ENCODE peak calls at places on chromosomes 7 and 10, in seven cellular contexts. One of them, this sample, is unnamed.

GRCh38 chr10:29947701-29948060 is 111.7 kb downstream of the JCAD start:
- DNase-seq in hepatocyte: no peak
- DNase-seq in epithelial cell of esophagus: peak; percentile 49
- DNase-seq in foreskin fibroblast: no peak
- DNase-seq in spleen: no peak
- DNase-seq in astrocyte of the cerebellum: no peak
- DNase-seq in gastrocnemius medialis: peak; percentile 86
- DNase-seq in this sample: no peak

GRCh38 chr10:132169031-132169765 is 17.6 kb upstream of the DPYSL4 start:
- DNase-seq in epithelial cell of esophagus: no peak
- DNase-seq in spleen: peak; percentile 68
- DNase-seq in gastrocnemius medialis: no peak
- DNase-seq in hepatocyte: no peak
- DNase-seq in foreskin fibroblast: no peak
- DNase-seq in astrocyte of the cerebellum: no peak
- DNase-seq in this sample: no peak

GRCh38 chr7:30616318-30616717 is 21.6 kb downstream of the GARS1 start:
- DNase-seq in hepatocyte: no peak
- DNase-seq in spleen: no peak
- DNase-seq in epithelial cell of esophagus: no peak
- DNase-seq in gastrocnemius medialis: no peak
- DNase-seq in foreskin fibroblast: no peak
- DNase-seq in astrocyte of the cerebellum: no peak
- DNase-seq in this sample: no peak

GRCh38 chr7:129569326-129569725 is 42.2 kb upstream of the NRF1 start:
- DNase-seq in astrocyte of the cerebellum: no peak
- DNase-seq in gastrocnemius medialis: no peak
- DNase-seq in epithelial cell of esophagus: no peak
- DNase-seq in foreskin fibroblast: no peak
- DNase-seq in spleen: no peak
- DNase-seq in hepatocyte: no peak
- DNase-seq in this sample: no peak

GRCh38 chr7:132950685-132951084 is 131.2 kb downstream of the CHCHD3 start:
- DNase-seq in epithelial cell of esophagus: no peak
- DNase-seq in hepatocyte: no peak
- DNase-seq in spleen: no peak
- DNase-seq in gastrocnemius medialis: no peak
- DNase-seq in astrocyte of the cerebellum: no peak
- DNase-seq in foreskin fibroblast: no peak
- DNase-seq in this sample: no peak

GRCh38 chr10:1195828-1196227 is 139.6 kb downstream of the WDR37 start:
- DNase-seq in gastrocnemius medialis: no peak
- DNase-seq in astrocyte of the cerebellum: no peak
- DNase-seq in epithelial cell of esophagus: no peak
- DNase-seq in hepatocyte: no peak
- DNase-seq in spleen: peak; percentile 43
- DNase-seq in foreskin fibroblast: no peak
- DNase-seq in this sample: no peak

GRCh38 chr7:100823140-100823525 is 4.2 kb downstream of the EPHB4 start:
- DNase-seq in astrocyte of the cerebellum: no peak
- DNase-seq in spleen: no peak
- DNase-seq in epithelial cell of esophagus: no peak
- DNase-seq in hepatocyte: no peak
- DNase-seq in foreskin fibroblast: no peak
- DNase-seq in gastrocnemius medialis: no peak
- DNase-seq in this sample: no peak

GRCh38 chr7:45661302-45661995 is 87.3 kb downstream of the ADCY1 start:
- DNase-seq in spleen: no peak
- DNase-seq in hepatocyte: no peak
- DNase-seq in gastrocnemius medialis: no peak
- DNase-seq in epithelial cell of esophagus: no peak
- DNase-seq in foreskin fibroblast: no peak
- DNase-seq in astrocyte of the cerebellum: no peak
- DNase-seq in this sample: no peak

GRCh38 chr7:12949060-12950045 is 261.9 kb downstream of the ARL4A start:
- DNase-seq in astrocyte of the cerebellum: no peak
- DNase-seq in foreskin fibroblast: peak; percentile 33
- DNase-seq in gastrocnemius medialis: no peak
- DNase-seq in hepatocyte: no peak
- DNase-seq in spleen: no peak
- DNase-seq in epithelial cell of esophagus: peak; percentile 28
- DNase-seq in this sample: peak; percentile 66

GRCh38 chr7:11587048-11587447 is 244.9 kb downstream of the THSD7A start:
- DNase-seq in gastrocnemius medialis: no peak
- DNase-seq in spleen: no peak
- DNase-seq in epithelial cell of esophagus: no peak
- DNase-seq in hepatocyte: no peak
- DNase-seq in foreskin fibroblast: no peak
- DNase-seq in astrocyte of the cerebellum: no peak
- DNase-seq in this sample: no peak

GRCh38 chr7:18993933-18994668 is 123.3 kb downstream of the TWIST1 start:
- DNase-seq in foreskin fibroblast: no peak
- DNase-seq in hepatocyte: no peak
- DNase-seq in astrocyte of the cerebellum: no peak
- DNase-seq in spleen: no peak
- DNase-seq in epithelial cell of esophagus: no peak
- DNase-seq in gastrocnemius medialis: no peak
- DNase-seq in this sample: no peak

GRCh38 chr10:100186253-100186780 is 488 bp upstream of the ERLIN1 start:
- DNase-seq in hepatocyte: peak; percentile 45
- DNase-seq in gastrocnemius medialis: peak; percentile 25
- DNase-seq in astrocyte of the cerebellum: peak; percentile 19
- DNase-seq in foreskin fibroblast: peak; percentile 73
- DNase-seq in epithelial cell of esophagus: peak; percentile 49
- DNase-seq in spleen: no peak
- DNase-seq in this sample: no peak

GRCh38 chr7:115850774-115851173 is 179.8 kb downstream of the TFEC start:
- DNase-seq in epithelial cell of esophagus: no peak
- DNase-seq in spleen: no peak
- DNase-seq in gastrocnemius medialis: no peak
- DNase-seq in astrocyte of the cerebellum: no peak
- DNase-seq in foreskin fibroblast: no peak
- DNase-seq in hepatocyte: no peak
- DNase-seq in this sample: no peak

GRCh38 chr10:58641095-58641531 is 128.4 kb downstream of the BICC1 start:
- DNase-seq in epithelial cell of esophagus: peak; percentile 68
- DNase-seq in astrocyte of the cerebellum: peak; percentile 96
- DNase-seq in foreskin fibroblast: peak; percentile 96
- DNase-seq in hepatocyte: peak; percentile 60
- DNase-seq in spleen: no peak
- DNase-seq in gastrocnemius medialis: no peak
- DNase-seq in this sample: peak; percentile 97

GRCh38 chr7:137978464-137979237 is 23.2 kb downstream of the CREB3L2 start:
- DNase-seq in astrocyte of the cerebellum: peak; percentile 82
- DNase-seq in spleen: no peak
- DNase-seq in hepatocyte: no peak
- DNase-seq in epithelial cell of esophagus: peak; percentile 70
- DNase-seq in foreskin fibroblast: peak; percentile 98
- DNase-seq in gastrocnemius medialis: peak; percentile 75
- DNase-seq in this sample: peak; percentile 97

GRCh38 chr7:75642810-75643486 is 95.8 kb downstream of the HIP1 start:
- DNase-seq in spleen: no peak
- DNase-seq in gastrocnemius medialis: no peak
- DNase-seq in hepatocyte: peak; percentile 75
- DNase-seq in epithelial cell of esophagus: peak; percentile 80
- DNase-seq in foreskin fibroblast: peak; percentile 76
- DNase-seq in astrocyte of the cerebellum: peak; percentile 29
- DNase-seq in this sample: peak; percentile 55

GRCh38 chr7:7867835-7868234 is 100.8 kb upstream of the GLCCI1 start:
- DNase-seq in astrocyte of the cerebellum: no peak
- DNase-seq in spleen: no peak
- DNase-seq in epithelial cell of esophagus: no peak
- DNase-seq in foreskin fibroblast: no peak
- DNase-seq in gastrocnemius medialis: no peak
- DNase-seq in hepatocyte: no peak
- DNase-seq in this sample: no peak

GRCh38 chr10:75544923-75545322 is 113.5 kb downstream of the LRMDA start:
- DNase-seq in epithelial cell of esophagus: no peak
- DNase-seq in gastrocnemius medialis: no peak
- DNase-seq in spleen: no peak
- DNase-seq in hepatocyte: no peak
- DNase-seq in astrocyte of the cerebellum: peak; percentile 32
- DNase-seq in foreskin fibroblast: no peak
- DNase-seq in this sample: no peak

GRCh38 chr10:73647211-73647874 is 6.1 kb upstream of the MYOZ1 start:
- DNase-seq in epithelial cell of esophagus: peak; percentile 26
- DNase-seq in foreskin fibroblast: peak; percentile 65
- DNase-seq in astrocyte of the cerebellum: no peak
- DNase-seq in spleen: peak; percentile 80
- DNase-seq in hepatocyte: peak; percentile 77
- DNase-seq in gastrocnemius medialis: no peak
- DNase-seq in this sample: peak; percentile 42

GRCh38 chr7:121530251-121531174 is 134.4 kb upstream of the FAM3C start:
- DNase-seq in foreskin fibroblast: peak; percentile 78
- DNase-seq in epithelial cell of esophagus: peak; percentile 96
- DNase-seq in astrocyte of the cerebellum: peak; percentile 98
- DNase-seq in hepatocyte: peak; percentile 37
- DNase-seq in gastrocnemius medialis: peak; percentile 33
- DNase-seq in spleen: no peak
- DNase-seq in this sample: peak; percentile 99

GRCh38 chr10:96720422-96721206 is at the start of gene PIK3AP1:
- DNase-seq in spleen: peak; percentile 98
- DNase-seq in hepatocyte: peak; percentile 57
- DNase-seq in epithelial cell of esophagus: no peak
- DNase-seq in astrocyte of the cerebellum: no peak
- DNase-seq in foreskin fibroblast: peak; percentile 23
- DNase-seq in gastrocnemius medialis: peak; percentile 25
- DNase-seq in this sample: no peak

GRCh38 chr10:96719205-96719604 is 1.1 kb downstream of the PIK3AP1 start:
- DNase-seq in hepatocyte: peak; percentile 24
- DNase-seq in spleen: no peak
- DNase-seq in gastrocnemius medialis: no peak
- DNase-seq in epithelial cell of esophagus: no peak
- DNase-seq in foreskin fibroblast: no peak
- DNase-seq in astrocyte of the cerebellum: no peak
- DNase-seq in this sample: no peak

GRCh38 chr10:96718304-96718990 is 1.9 kb downstream of the PIK3AP1 start:
- DNase-seq in foreskin fibroblast: no peak
- DNase-seq in epithelial cell of esophagus: no peak
- DNase-seq in hepatocyte: no peak
- DNase-seq in gastrocnemius medialis: no peak
- DNase-seq in astrocyte of the cerebellum: no peak
- DNase-seq in spleen: no peak
- DNase-seq in this sample: no peak

GRCh38 chr10:96721207-96721572 is 876 bp upstream of the PIK3AP1 start:
- DNase-seq in epithelial cell of esophagus: no peak
- DNase-seq in gastrocnemius medialis: no peak
- DNase-seq in hepatocyte: no peak
- DNase-seq in spleen: no peak
- DNase-seq in astrocyte of the cerebellum: no peak
- DNase-seq in foreskin fibroblast: no peak
- DNase-seq in this sample: no peak

DNA sequence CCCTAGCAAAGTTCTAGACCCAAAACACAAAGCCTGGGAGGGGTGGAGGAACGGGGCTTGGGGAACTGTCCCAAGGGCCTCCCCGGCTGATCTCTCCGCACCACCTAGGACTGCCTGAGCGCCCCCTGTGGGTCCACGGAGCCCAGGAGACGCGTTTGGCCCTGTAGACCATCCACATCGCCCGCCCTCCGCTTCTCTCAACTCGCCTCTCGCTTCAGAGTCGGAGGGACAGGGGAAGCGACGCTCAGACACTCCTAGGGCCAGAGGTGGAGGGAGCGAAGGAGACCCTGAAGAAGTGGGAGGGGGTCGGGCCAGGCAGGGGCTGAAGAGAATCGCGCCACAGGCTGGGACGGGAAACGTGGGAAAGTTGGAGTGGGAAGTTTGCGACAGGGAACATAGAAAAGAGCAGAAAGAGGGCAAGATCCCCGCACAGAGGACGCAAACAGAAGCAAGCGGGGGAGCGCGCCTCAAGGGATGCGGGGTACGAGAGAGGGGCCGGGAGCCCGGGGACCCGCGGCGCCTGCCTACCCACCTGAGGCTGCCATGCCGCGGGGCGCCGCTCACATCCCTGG is 378 bp downstream of the PIK3AP1 start:
- DNase-seq in hepatocyte: peak; percentile 66
- DNase-seq in spleen: peak; percentile 96
- DNase-seq in astrocyte of the cerebellum: no peak
- DNase-seq in foreskin fibroblast: peak; percentile 10
- DNase-seq in epithelial cell of esophagus: no peak
- DNase-seq in gastrocnemius medialis: peak; percentile 24
- DNase-seq in this sample: no peak
- TF ChIP-seq CTCF in hepatocyte: peak; percentile 49
- TF ChIP-seq CTCF in spleen: peak; percentile 72
- TF ChIP-seq CTCF in astrocyte of the cerebellum: peak; percentile 47
- TF ChIP-seq CTCF in foreskin fibroblast: peak; percentile 7
- TF ChIP-seq CTCF in epithelial cell of esophagus: no peak
- TF ChIP-seq CTCF in gastrocnemius medialis: no peak
- TF ChIP-seq CTCF in this sample: peak; percentile 48

GRCh38 chr7:98119257-98119918 is 12.7 kb downstream of the LMTK2 start:
- DNase-seq in gastrocnemius medialis: no peak
- DNase-seq in epithelial cell of esophagus: peak; percentile 83
- DNase-seq in spleen: no peak
- DNase-seq in hepatocyte: peak; percentile 58
- DNase-seq in astrocyte of the cerebellum: peak; percentile 55
- DNase-seq in foreskin fibroblast: peak; percentile 75
- DNase-seq in this sample: peak; percentile 69
- H3K4me3 ChIP-seq in gastrocnemius medialis: no peak overlapping the region
- H3K4me3 ChIP-seq in epithelial cell of esophagus: no peak overlapping the region
- H3K4me3 ChIP-seq in spleen: no peak overlapping the region
- H3K4me3 ChIP-seq in hepatocyte: no peak overlapping the region
- H3K4me3 ChIP-seq in astrocyte of the cerebellum: no peak overlapping the region
- H3K4me3 ChIP-seq in foreskin fibroblast: no peak overlapping the region
- H3K4me3 ChIP-seq in this sample: no peak overlapping the region

GRCh38 chr10:48252354-48252650 is 22.2 kb downstream of the FRMPD2 start:
- DNase-seq in astrocyte of the cerebellum: no peak
- DNase-seq in gastrocnemius medialis: no peak
- DNase-seq in foreskin fibroblast: no peak
- DNase-seq in spleen: peak; percentile 38
- DNase-seq in hepatocyte: no peak
- DNase-seq in epithelial cell of esophagus: no peak
- DNase-seq in this sample: no peak
- TF ChIP-seq CTCF in astrocyte of the cerebellum: no peak
- TF ChIP-seq CTCF in gastrocnemius medialis: no peak
- TF ChIP-seq CTCF in foreskin fibroblast: no peak
- TF ChIP-seq CTCF in spleen: no peak
- TF ChIP-seq CTCF in hepatocyte: no peak
- TF ChIP-seq CTCF in epithelial cell of esophagus: no peak
- TF ChIP-seq CTCF in this sample: no peak

GRCh38 chr7:2170576-2171521 is 61.9 kb downstream of the MAD1L1 start:
- DNase-seq in spleen: no peak
- DNase-seq in foreskin fibroblast: no peak
- DNase-seq in hepatocyte: no peak
- DNase-seq in astrocyte of the cerebellum: no peak
- DNase-seq in gastrocnemius medialis: no peak
- DNase-seq in epithelial cell of esophagus: no peak
- DNase-seq in this sample: no peak

GRCh38 chr7:2169923-2170575 is 62.7 kb downstream of the MAD1L1 start:
- DNase-seq in hepatocyte: no peak
- DNase-seq in gastrocnemius medialis: no peak
- DNase-seq in spleen: no peak
- DNase-seq in foreskin fibroblast: no peak
- DNase-seq in epithelial cell of esophagus: peak; percentile 85
- DNase-seq in astrocyte of the cerebellum: no peak
- DNase-seq in this sample: no peak

GRCh38 chr7:2171855-2172254 is 60.9 kb downstream of the MAD1L1 start:
- DNase-seq in gastrocnemius medialis: no peak
- DNase-seq in astrocyte of the cerebellum: no peak
- DNase-seq in foreskin fibroblast: no peak
- DNase-seq in epithelial cell of esophagus: no peak
- DNase-seq in spleen: no peak
- DNase-seq in hepatocyte: no peak
- DNase-seq in this sample: no peak

GRCh38 chr7:2173184-2173827 is 59.4 kb downstream of the MAD1L1 start:
- DNase-seq in hepatocyte: no peak
- DNase-seq in spleen: no peak
- DNase-seq in foreskin fibroblast: no peak
- DNase-seq in astrocyte of the cerebellum: peak; percentile 34
- DNase-seq in epithelial cell of esophagus: no peak
- DNase-seq in gastrocnemius medialis: no peak
- DNase-seq in this sample: no peak

GRCh38 chr7:2172311-2173183 is 60.2 kb downstream of the MAD1L1 start:
- DNase-seq in astrocyte of the cerebellum: peak; percentile 87
- DNase-seq in gastrocnemius medialis: no peak
- DNase-seq in foreskin fibroblast: peak; percentile 93
- DNase-seq in epithelial cell of esophagus: peak; percentile 87
- DNase-seq in spleen: no peak
- DNase-seq in hepatocyte: peak; percentile 83
- DNase-seq in this sample: peak; percentile 95
- H3K4me3 ChIP-seq in astrocyte of the cerebellum: no peak overlapping the region
- H3K4me3 ChIP-seq in gastrocnemius medialis: no peak overlapping the region
- H3K4me3 ChIP-seq in foreskin fibroblast: no peak overlapping the region
- H3K4me3 ChIP-seq in epithelial cell of esophagus: no peak overlapping the region
- H3K4me3 ChIP-seq in spleen: no peak overlapping the region
- H3K4me3 ChIP-seq in hepatocyte: no peak overlapping the region
- H3K4me3 ChIP-seq in this sample: no peak overlapping the region

This sample was measured in astrocyte of the spinal cord.